ENCODE peak calls at places on chromosomes 11 and 22, in five cellular contexts. Q is type B pancreatic cell; B is D721Med; J is AG04450; M is CD4-positive, alpha-beta T cell. H is an unnamed sample.

GRCh38 chr11:100515087-100515486 is 172.0 kb upstream of the ARHGAP42 start:
- DNase-seq in Q (no peak), B (no peak), J (peak; percentile 7), M (no peak), H (no peak)

GRCh38 chr22:32533265-32534068 is 58.9 kb downstream of the FBXO7 start:
- DNase-seq in Q (no peak), B (no peak), J (no peak), M (no peak), H (no peak)

GRCh38 chr22:20441631-20442484 is 4.2 kb upstream of the SCARF2 start:
- DNase-seq in Q (no peak), B (no peak), J (no peak), M (no peak), H (no peak)

GRCh38 chr11:117634756-117635593 is 162.0 kb downstream of the DSCAML1 start:
- DNase-seq in Q (no peak), B (no peak), J (no peak), M (no peak), H (no peak)

GRCh38 chr22:39965749-39966148 is 5.6 kb downstream of the TMA7B start:
- DNase-seq in Q (no peak), B (no peak), J (no peak), M (no peak), H (no peak)

GRCh38 chr22:41442240-41442792 is 4.3 kb downstream of the TOB2 start:
- DNase-seq in Q (no peak), B (no peak), J (no peak), M (no peak), H (no peak)

GRCh38 chr11:15016200-15016599 is 44.0 kb upstream of the CALCA start:
- DNase-seq in Q (no peak), B (no peak), J (no peak), M (no peak), H (no peak)

GRCh38 chr11:62444271-62444833 is 25.5 kb downstream of the SCGB1A1 start:
- DNase-seq in Q (no peak), B (peak; percentile 83), J (peak; percentile 38), M (no peak), H (peak; percentile 71)

GRCh38 chr11:45859661-45860140 is 12.4 kb downstream of the CRY2 start:
- DNase-seq in Q (no peak), B (no peak), J (peak; percentile 99), M (no peak), H (no peak)

GRCh38 chr11:208917-209260 is 1.4 kb downstream of the RIC8A start:
- DNase-seq in Q (no peak), B (no peak), J (no peak), M (no peak), H (no peak)

GRCh38 chr11:697028-697491 is 1.4 kb downstream of the TMEM80 start:
- DNase-seq in Q (no peak), B (no peak), J (peak; percentile 65), M (no peak), H (no peak)

GRCh38 chr11:75239551-75240290 is 853 bp upstream of the TPBGL start:
- DNase-seq in Q (no peak), B (no peak), J (no peak), M (no peak), H (peak; percentile 28)

GRCh38 chr11:17719028-17719939 is at the start of gene MYOD1:
- DNase-seq in Q (no peak), B (no peak), J (no peak), M (no peak), H (no peak)

GRCh38 chr11:120532511-120533196 is 21.1 kb downstream of the GRIK4 start:
- DNase-seq in Q (no peak), B (no peak), J (no peak), M (no peak), H (no peak)

GRCh38 chr11:62030071-62030684 is 62.7 kb upstream of the FTH1 start:
- DNase-seq in Q (no peak), B (no peak), J (no peak), M (no peak), H (no peak)

GRCh38 chr11:124870430-124870829 is 5.2 kb downstream of the ROBO3 start:
- DNase-seq in Q (peak; percentile 48), B (no peak), J (no peak), M (no peak), H (no peak)

GRCh38 chr11:124873980-124874379 is 8.7 kb downstream of the ROBO3 start:
- DNase-seq in Q (peak; percentile 60), B (no peak), J (no peak), M (no peak), H (no peak)

GRCh38 chr11:124874571-124875255 is 9.5 kb downstream of the ROBO3 start:
- DNase-seq in Q (peak; percentile 52), B (no peak), J (no peak), M (no peak), H (no peak)

GRCh38 chr11:124872280-124872679 is 7.0 kb downstream of the ROBO3 start:
- DNase-seq in Q (peak; percentile 52), B (no peak), J (no peak), M (no peak), H (no peak)

DNA sequence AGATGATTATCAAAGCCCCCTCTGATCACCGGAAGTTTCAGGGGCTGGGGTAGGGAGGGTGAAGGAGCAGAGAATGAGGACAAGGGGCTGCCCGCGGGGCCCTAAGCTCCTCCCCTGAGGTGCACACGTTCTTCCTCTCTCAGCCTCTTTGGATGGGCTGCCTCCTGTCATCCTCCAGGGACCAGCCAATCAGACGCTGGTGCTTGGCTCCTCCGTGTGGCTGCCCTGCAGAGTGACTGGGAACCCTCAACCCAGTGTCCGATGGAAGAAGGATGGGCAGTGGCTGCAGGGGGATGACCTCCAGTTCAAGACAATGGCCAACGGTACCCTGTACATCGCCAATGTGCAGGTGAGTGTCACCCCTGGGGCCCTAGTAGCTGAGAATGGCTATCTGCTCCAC is 7.5 kb downstream of the ROBO3 start:
- DNase-seq in Q (peak; percentile 62), B (no peak), J (no peak), M (no peak), H (no peak)
- TF ChIP-seq CTCF in Q (no peak), B (no peak), J (no peak), M (no peak), H (no peak)

GRCh38 chr11:2819316-2819715 is 66.3 kb downstream of the CDKN1C start:
- DNase-seq in Q (no peak), B (no peak), J (no peak), M (no peak), H (no peak)

GRCh38 chr11:2818021-2818420 is 67.6 kb downstream of the CDKN1C start:
- DNase-seq in Q (no peak), B (no peak), J (no peak), M (no peak), H (no peak)

GRCh38 chr11:2818503-2818902 is 67.1 kb downstream of the CDKN1C start:
- DNase-seq in Q (no peak), B (no peak), J (no peak), M (no peak), H (no peak)

GRCh38 chr11:2821891-2822290 is 63.7 kb downstream of the CDKN1C start:
- DNase-seq in Q (no peak), B (no peak), J (no peak), M (no peak), H (no peak)

GRCh38 chr11:2820976-2821375 is 64.6 kb downstream of the CDKN1C start:
- DNase-seq in Q (no peak), B (no peak), J (no peak), M (no peak), H (no peak)
- TF ChIP-seq CTCF in Q (no peak), B (no peak), J (no peak), M (no peak), H (no peak)

DNA sequence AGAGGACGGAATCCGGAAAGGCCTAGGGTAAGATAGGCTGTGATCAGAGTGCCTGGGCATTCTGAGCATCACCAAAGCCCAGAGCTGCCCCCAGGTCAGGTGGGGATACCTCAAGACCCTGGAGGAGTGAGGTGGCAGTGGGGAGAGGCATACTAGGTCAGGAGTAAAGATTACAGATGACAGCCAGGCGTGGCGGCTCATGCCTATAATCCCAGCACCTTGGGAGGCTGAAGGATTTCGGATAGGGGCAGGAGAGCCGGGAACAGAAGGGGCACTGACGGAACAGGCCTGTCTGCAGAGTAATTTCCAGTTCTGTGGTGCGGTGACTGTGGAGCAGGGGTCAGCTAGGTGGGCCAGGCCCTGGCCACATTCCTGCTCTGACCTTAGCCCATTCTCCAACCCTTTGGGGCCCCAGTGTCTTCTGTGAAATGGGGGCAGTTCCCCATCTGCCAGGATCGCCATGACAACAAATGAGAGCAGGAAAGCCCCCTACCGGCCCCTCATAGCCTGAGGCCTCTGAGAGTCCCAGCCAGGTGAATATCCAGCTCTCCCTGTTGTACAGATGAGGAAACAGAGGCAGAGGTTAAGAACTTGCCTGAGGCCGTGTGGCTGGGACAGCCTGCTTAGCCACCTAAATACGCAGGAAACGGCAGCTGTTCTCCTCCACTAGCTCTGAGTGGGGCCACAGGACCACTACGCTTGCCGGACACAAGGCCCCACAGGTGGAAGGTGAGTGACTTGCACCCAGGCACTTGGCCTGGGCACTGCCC is 9.2 kb downstream of the BAD start:
- DNase-seq in Q (no peak), B (no peak), J (no peak), M (no peak), H (no peak)
- TF ChIP-seq CTCF in Q (no peak), B (no peak), J (no peak), M (no peak), H (no peak)

DNA sequence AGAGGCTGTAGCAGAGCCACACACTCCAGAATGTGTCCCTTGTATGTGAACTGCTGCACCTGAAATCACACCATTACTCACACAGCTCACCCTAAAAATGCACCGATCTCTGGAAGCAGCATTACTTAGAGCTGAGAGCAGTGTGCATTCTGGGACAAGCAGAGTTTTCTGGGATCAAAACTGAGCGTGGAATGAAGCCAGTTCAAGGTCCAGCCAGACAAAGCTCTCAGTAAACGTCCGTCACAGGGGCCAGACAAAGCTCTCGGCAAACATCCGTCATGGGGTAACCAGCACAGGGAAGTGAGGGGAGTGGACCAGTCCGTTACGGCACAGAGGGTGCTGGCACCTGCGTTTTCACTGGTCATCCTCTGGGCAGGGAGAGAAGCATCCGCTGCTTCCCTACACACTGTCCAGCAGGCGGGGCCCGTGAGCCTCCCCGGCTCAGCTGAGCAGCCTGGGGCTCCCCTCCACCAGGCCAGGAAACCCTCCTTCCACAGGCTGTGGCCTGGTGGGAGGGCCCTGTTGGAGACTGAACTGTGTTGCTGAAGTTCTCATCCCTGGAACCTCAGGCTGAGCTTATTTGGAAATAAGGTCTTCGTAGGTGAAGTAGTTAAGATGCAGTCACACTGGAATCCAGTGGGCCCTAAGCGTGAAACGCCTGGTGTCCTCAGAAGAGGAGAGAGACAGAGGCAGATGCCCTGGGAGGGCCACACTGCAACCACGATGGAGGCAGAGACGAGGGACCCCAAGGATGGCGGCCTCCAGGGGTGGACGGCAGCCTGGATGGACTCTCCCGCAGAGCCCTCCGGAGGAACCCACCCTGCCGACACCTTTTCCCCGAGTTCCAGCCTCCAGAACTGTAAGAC is 883.9 kb downstream of the BRD1 start:
- DNase-seq in Q (peak; percentile 66), B (no peak), J (no peak), M (peak; percentile 21), H (no peak)
- TF ChIP-seq CTCF in Q (peak; percentile 76), B (peak; percentile 9), J (no peak), M (no peak), H (no peak)

GRCh38 chr11:66068923-66069714 is 953 bp upstream of the PACS1 start:
- DNase-seq in Q (no peak), B (no peak), J (no peak), M (peak; percentile 46), H (peak; percentile 78)
- TF ChIP-seq CTCF in Q (no peak), B (peak; percentile 27), J (peak; percentile 9), M (no peak), H (no peak)

GRCh38 chr22:44360686-44361381 is 48.1 kb upstream of the SHISAL1 start:
- DNase-seq in Q (no peak), B (no peak), J (peak; percentile 45), M (no peak), H (no peak)
- TF ChIP-seq CTCF in Q (peak; percentile 45), B (no peak), J (peak; percentile 56), M (no peak), H (no peak)

GRCh38 chr11:110529043-110529442 is 99.3 kb downstream of the FDX1 start:
- DNase-seq in Q (no peak), B (no peak), J (no peak), M (no peak), H (no peak)
- TF ChIP-seq CTCF in Q (peak; percentile 49), B (no peak), J (peak; percentile 42), M (no peak), H (peak; percentile 71)

H was measured in CD14-positive monocyte.